ENCODE peak calls at places on chromosomes 2 and 18, in six cellular contexts. One of them, this sample, is unnamed.

GRCh38 chr18:55790296-55790695 is 202.3 kb upstream of the TCF4 start:
- DNase-seq in activated T-cell treated with anti-CD3 and anti-CD28 coated beads, Interleukin-2, amount 50 U/mL, for 1 hour: no peak
- DNase-seq in right atrium auricular region: no peak
- DNase-seq in AG09309: peak
- DNase-seq in stimulated activated CD4-positive, alpha-beta T cell treated with anti-CD3 and anti-CD28 coated beads, Interleukin-4, amount 100 ng/mL, for 1 hour: no peak
- DNase-seq in activated naive CD4-positive, alpha-beta T cell treated with anti-CD3 and anti-CD28 coated beads, Interleukin-2, amount 50 U/mL, for 16 hours: no peak
- DNase-seq in this sample: no peak

GRCh38 chr18:60120231-60120630 is 220.4 kb downstream of the PMAIP1 start:
- DNase-seq in activated T-cell treated with anti-CD3 and anti-CD28 coated beads, Interleukin-2, amount 50 U/mL, for 1 hour: no peak
- DNase-seq in right atrium auricular region: no peak
- DNase-seq in activated naive CD4-positive, alpha-beta T cell treated with anti-CD3 and anti-CD28 coated beads, Interleukin-2, amount 50 U/mL, for 16 hours: no peak
- DNase-seq in stimulated activated CD4-positive, alpha-beta T cell treated with anti-CD3 and anti-CD28 coated beads, Interleukin-4, amount 100 ng/mL, for 1 hour: no peak
- DNase-seq in AG09309: no peak
- DNase-seq in this sample: no peak

GRCh38 chr2:225282858-225283693 is 116.4 kb upstream of the NYAP2 start:
- DNase-seq in activated T-cell treated with anti-CD3 and anti-CD28 coated beads, Interleukin-2, amount 50 U/mL, for 1 hour: no peak
- DNase-seq in right atrium auricular region: no peak
- DNase-seq in stimulated activated CD4-positive, alpha-beta T cell treated with anti-CD3 and anti-CD28 coated beads, Interleukin-4, amount 100 ng/mL, for 1 hour: no peak
- DNase-seq in AG09309: no peak
- DNase-seq in activated naive CD4-positive, alpha-beta T cell treated with anti-CD3 and anti-CD28 coated beads, Interleukin-2, amount 50 U/mL, for 16 hours: no peak
- DNase-seq in this sample: no peak

GRCh38 chr2:217271813-217272212 is 411.9 kb upstream of the TNP1 start:
- DNase-seq in activated naive CD4-positive, alpha-beta T cell treated with anti-CD3 and anti-CD28 coated beads, Interleukin-2, amount 50 U/mL, for 16 hours: no peak
- DNase-seq in right atrium auricular region: no peak
- DNase-seq in activated T-cell treated with anti-CD3 and anti-CD28 coated beads, Interleukin-2, amount 50 U/mL, for 1 hour: no peak
- DNase-seq in stimulated activated CD4-positive, alpha-beta T cell treated with anti-CD3 and anti-CD28 coated beads, Interleukin-4, amount 100 ng/mL, for 1 hour: no peak
- DNase-seq in AG09309: no peak
- DNase-seq in this sample: no peak

GRCh38 chr2:85770369-85770768 is 16.6 kb downstream of the ATOH8 start:
- DNase-seq in AG09309: no peak
- DNase-seq in right atrium auricular region: no peak
- DNase-seq in stimulated activated CD4-positive, alpha-beta T cell treated with anti-CD3 and anti-CD28 coated beads, Interleukin-4, amount 100 ng/mL, for 1 hour: no peak
- DNase-seq in activated T-cell treated with anti-CD3 and anti-CD28 coated beads, Interleukin-2, amount 50 U/mL, for 1 hour: no peak
- DNase-seq in activated naive CD4-positive, alpha-beta T cell treated with anti-CD3 and anti-CD28 coated beads, Interleukin-2, amount 50 U/mL, for 16 hours: no peak
- DNase-seq in this sample: peak

GRCh38 chr18:62663731-62664336 is 51.5 kb upstream of the PHLPP1 start:
- DNase-seq in right atrium auricular region: no peak
- DNase-seq in stimulated activated CD4-positive, alpha-beta T cell treated with anti-CD3 and anti-CD28 coated beads, Interleukin-4, amount 100 ng/mL, for 1 hour: no peak
- DNase-seq in activated T-cell treated with anti-CD3 and anti-CD28 coated beads, Interleukin-2, amount 50 U/mL, for 1 hour: no peak
- DNase-seq in AG09309: peak
- DNase-seq in activated naive CD4-positive, alpha-beta T cell treated with anti-CD3 and anti-CD28 coated beads, Interleukin-2, amount 50 U/mL, for 16 hours: no peak
- DNase-seq in this sample: no peak

GRCh38 chr18:79590191-79591039 is 89.2 kb upstream of the CTDP1 start:
- DNase-seq in activated T-cell treated with anti-CD3 and anti-CD28 coated beads, Interleukin-2, amount 50 U/mL, for 1 hour: no peak
- DNase-seq in activated naive CD4-positive, alpha-beta T cell treated with anti-CD3 and anti-CD28 coated beads, Interleukin-2, amount 50 U/mL, for 16 hours: no peak
- DNase-seq in AG09309: no peak
- DNase-seq in right atrium auricular region: no peak
- DNase-seq in stimulated activated CD4-positive, alpha-beta T cell treated with anti-CD3 and anti-CD28 coated beads, Interleukin-4, amount 100 ng/mL, for 1 hour: no peak
- DNase-seq in this sample: peak

GRCh38 chr2:44295636-44296359 is 20.5 kb downstream of the SLC3A1 start:
- DNase-seq in activated T-cell treated with anti-CD3 and anti-CD28 coated beads, Interleukin-2, amount 50 U/mL, for 1 hour: no peak
- DNase-seq in AG09309: no peak
- DNase-seq in stimulated activated CD4-positive, alpha-beta T cell treated with anti-CD3 and anti-CD28 coated beads, Interleukin-4, amount 100 ng/mL, for 1 hour: no peak
- DNase-seq in right atrium auricular region: no peak
- DNase-seq in activated naive CD4-positive, alpha-beta T cell treated with anti-CD3 and anti-CD28 coated beads, Interleukin-2, amount 50 U/mL, for 16 hours: no peak
- DNase-seq in this sample: no peak

GRCh38 chr18:79429785-79430281 is 34.1 kb downstream of the NFATC1 start:
- DNase-seq in stimulated activated CD4-positive, alpha-beta T cell treated with anti-CD3 and anti-CD28 coated beads, Interleukin-4, amount 100 ng/mL, for 1 hour: no peak
- DNase-seq in AG09309: no peak
- DNase-seq in activated naive CD4-positive, alpha-beta T cell treated with anti-CD3 and anti-CD28 coated beads, Interleukin-2, amount 50 U/mL, for 16 hours: no peak
- DNase-seq in right atrium auricular region: no peak
- DNase-seq in activated T-cell treated with anti-CD3 and anti-CD28 coated beads, Interleukin-2, amount 50 U/mL, for 1 hour: no peak
- DNase-seq in this sample: no peak

GRCh38 chr18:26097563-26097962 is 7.2 kb upstream of the SS18 start:
- DNase-seq in right atrium auricular region: no peak
- DNase-seq in activated naive CD4-positive, alpha-beta T cell treated with anti-CD3 and anti-CD28 coated beads, Interleukin-2, amount 50 U/mL, for 16 hours: no peak
- DNase-seq in AG09309: no peak
- DNase-seq in activated T-cell treated with anti-CD3 and anti-CD28 coated beads, Interleukin-2, amount 50 U/mL, for 1 hour: no peak
- DNase-seq in stimulated activated CD4-positive, alpha-beta T cell treated with anti-CD3 and anti-CD28 coated beads, Interleukin-4, amount 100 ng/mL, for 1 hour: no peak
- DNase-seq in this sample: no peak

GRCh38 chr18:34867520-34867919 is 157.4 kb downstream of the DTNA start:
- DNase-seq in activated T-cell treated with anti-CD3 and anti-CD28 coated beads, Interleukin-2, amount 50 U/mL, for 1 hour: no peak
- DNase-seq in right atrium auricular region: no peak
- DNase-seq in AG09309: no peak
- DNase-seq in stimulated activated CD4-positive, alpha-beta T cell treated with anti-CD3 and anti-CD28 coated beads, Interleukin-4, amount 100 ng/mL, for 1 hour: no peak
- DNase-seq in activated naive CD4-positive, alpha-beta T cell treated with anti-CD3 and anti-CD28 coated beads, Interleukin-2, amount 50 U/mL, for 16 hours: no peak
- DNase-seq in this sample: peak

This sample was measured in left ventricle myocardium superior.